ENCODE peak calls at places on chromosome 7, in four cellular contexts. One of them, this sample, is unnamed.

GRCh38 chr7:136303162-136303561 is 326.0 kb upstream of the MTPN start:
- DNase-seq in A549: no peak
- DNase-seq in H1: no peak
- DNase-seq in K562: no peak
- DNase-seq in this sample: no peak

GRCh38 chr7:76356115-76356514 is 2.7 kb downstream of the YWHAG start:
- DNase-seq in K562: no peak
- DNase-seq in H1: no peak
- DNase-seq in A549: no peak
- DNase-seq in this sample: no peak

GRCh38 chr7:41817386-41817785 is 114.5 kb upstream of the INHBA start:
- DNase-seq in A549: no peak
- DNase-seq in K562: no peak
- DNase-seq in H1: no peak
- DNase-seq in this sample: no peak

GRCh38 chr7:255721-256361 is 34.1 kb upstream of the FOXL3 start:
- DNase-seq in K562: no peak
- DNase-seq in H1: no peak
- DNase-seq in A549: no peak
- DNase-seq in this sample: no peak

GRCh38 chr7:109901916-109902315 is 1189.0 kb upstream of the LRRN3 start:
- DNase-seq in K562: no peak
- DNase-seq in A549: no peak
- DNase-seq in H1: no peak
- DNase-seq in this sample: no peak

GRCh38 chr7:73674468-73675124 is 7.0 kb downstream of the VPS37D start:
- DNase-seq in K562: no peak
- DNase-seq in H1: no peak
- DNase-seq in A549: no peak
- DNase-seq in this sample: no peak

GRCh38 chr7:17929647-17930395 is 10.5 kb downstream of the SNX13 start:
- DNase-seq in A549: no peak
- DNase-seq in K562: no peak
- DNase-seq in H1: no peak
- DNase-seq in this sample: no peak

GRCh38 chr7:2208712-2209111 is 24.0 kb downstream of the MAD1L1 start:
- DNase-seq in H1: no peak
- DNase-seq in A549: no peak
- DNase-seq in K562: no peak
- DNase-seq in this sample: no peak

GRCh38 chr7:121603886-121604285 is 207.8 kb upstream of the FAM3C start:
- DNase-seq in K562: no peak
- DNase-seq in A549: no peak
- DNase-seq in H1: no peak
- DNase-seq in this sample: no peak

GRCh38 chr7:101381549-101381948 is 18.9 kb downstream of the COL26A1 start:
- DNase-seq in K562: no peak
- DNase-seq in A549: no peak
- DNase-seq in H1: no peak
- DNase-seq in this sample: no peak

GRCh38 chr7:157005456-157006204 is 4.8 kb downstream of the MNX1 start:
- DNase-seq in H1: peak; percentile 65
- DNase-seq in K562: no peak
- DNase-seq in A549: no peak
- DNase-seq in this sample: no peak

GRCh38 chr7:117230276-117231046 is 92.4 kb downstream of the WNT2 start:
- DNase-seq in A549: no peak
- DNase-seq in H1: no peak
- DNase-seq in K562: no peak
- DNase-seq in this sample: no peak

GRCh38 chr7:42677751-42678231 is 234.1 kb downstream of the C7orf25 start:
- DNase-seq in H1: no peak
- DNase-seq in K562: no peak
- DNase-seq in A549: no peak
- DNase-seq in this sample: no peak

GRCh38 chr7:158731761-158732160 is 27.2 kb upstream of the NCAPG2 start:
- DNase-seq in H1: peak; percentile 33
- DNase-seq in K562: no peak
- DNase-seq in A549: no peak
- DNase-seq in this sample: no peak

GRCh38 chr7:32318300-32319018 is 171.7 kb downstream of the LSM5 start:
- DNase-seq in K562: no peak
- DNase-seq in A549: no peak
- DNase-seq in H1: peak; percentile 45
- DNase-seq in this sample: no peak

GRCh38 chr7:135923700-135924261 is 53.4 kb downstream of the MTPN start:
- DNase-seq in H1: no peak
- DNase-seq in A549: peak; percentile 90
- DNase-seq in K562: peak; percentile 89
- DNase-seq in this sample: no peak

GRCh38 chr7:68770649-68771048 is 827.6 kb upstream of the AUTS2 start:
- DNase-seq in H1: no peak
- DNase-seq in K562: peak; percentile 19
- DNase-seq in A549: no peak
- DNase-seq in this sample: no peak

GRCh38 chr7:109282726-109283125 is 713.1 kb downstream of the DNAJB9 start:
- DNase-seq in A549: no peak
- DNase-seq in K562: no peak
- DNase-seq in H1: no peak
- DNase-seq in this sample: no peak

GRCh38 chr7:19378340-19378704 is 233.1 kb upstream of the FERD3L start:
- DNase-seq in K562: no peak
- DNase-seq in H1: no peak
- DNase-seq in A549: no peak
- DNase-seq in this sample: no peak

GRCh38 chr7:2017483-2017891 is 215.3 kb downstream of the MAD1L1 start:
- DNase-seq in K562: no peak
- DNase-seq in A549: no peak
- DNase-seq in H1: no peak
- DNase-seq in this sample: no peak

GRCh38 chr7:44059219-44060090 is 5.9 kb downstream of the PGAM2 start:
- DNase-seq in A549: no peak
- DNase-seq in H1: no peak
- DNase-seq in K562: no peak
- DNase-seq in this sample: no peak

GRCh38 chr7:155993420-155994252 is 181.4 kb upstream of the SHH start:
- DNase-seq in H1: peak; percentile 31
- DNase-seq in K562: no peak
- DNase-seq in A549: no peak
- DNase-seq in this sample: no peak

GRCh38 chr7:100469227-100470044 is 5.4 kb upstream of the SPACDR start:
- DNase-seq in H1: peak; percentile 99
- DNase-seq in K562: peak; percentile 90
- DNase-seq in A549: peak; percentile 72
- DNase-seq in this sample: peak; percentile 51

GRCh38 chr7:70306173-70306572 is 707.9 kb downstream of the AUTS2 start:
- DNase-seq in A549: no peak
- DNase-seq in H1: no peak
- DNase-seq in K562: no peak
- DNase-seq in this sample: no peak

GRCh38 chr7:105815580-105815979 is 60.8 kb downstream of the ATXN7L1 start:
- DNase-seq in A549: no peak
- DNase-seq in H1: no peak
- DNase-seq in K562: no peak
- DNase-seq in this sample: no peak

GRCh38 chr7:113374924-113375323 is 256.6 kb upstream of the SMIM30 start:
- DNase-seq in A549: no peak
- DNase-seq in K562: no peak
- DNase-seq in H1: no peak
- DNase-seq in this sample: no peak

GRCh38 chr7:18192228-18192627 is 164.6 kb upstream of the PRPS1L1 start:
- DNase-seq in A549: peak; percentile 13
- DNase-seq in K562: no peak
- DNase-seq in H1: no peak
- DNase-seq in this sample: no peak

GRCh38 chr7:76225379-76225778 is 23.7 kb downstream of the SRRM3 start:
- DNase-seq in H1: peak; percentile 87
- DNase-seq in K562: peak; percentile 77
- DNase-seq in A549: no peak
- DNase-seq in this sample: no peak

GRCh38 chr7:129368389-129368986 is 65.7 kb upstream of the STRIP2 start:
- DNase-seq in A549: no peak
- DNase-seq in H1: no peak
- DNase-seq in K562: no peak
- DNase-seq in this sample: no peak

GRCh38 chr7:30918676-30919075 is 7.0 kb downstream of the AQP1 start:
- DNase-seq in A549: no peak
- DNase-seq in K562: no peak
- DNase-seq in H1: no peak
- DNase-seq in this sample: no peak

GRCh38 chr7:954330-955238 is at the start of gene ADAP1:
- DNase-seq in A549: peak; percentile 54
- DNase-seq in K562: peak; percentile 62
- DNase-seq in H1: no peak
- DNase-seq in this sample: no peak

GRCh38 chr7:24316340-24316739 is 32.4 kb downstream of the NPY start:
- DNase-seq in A549: no peak
- DNase-seq in K562: no peak
- DNase-seq in H1: no peak
- DNase-seq in this sample: no peak

GRCh38 chr7:130490888-130491771 is 755 bp upstream of the MEST start:
- DNase-seq in A549: no peak
- DNase-seq in K562: no peak
- DNase-seq in H1: peak; percentile 86
- DNase-seq in this sample: no peak

GRCh38 chr7:155511597-155511996 is 34.8 kb downstream of the CNPY1 start:
- DNase-seq in A549: no peak
- DNase-seq in K562: no peak
- DNase-seq in H1: no peak
- DNase-seq in this sample: no peak

GRCh38 chr7:98656899-98657298 is 39.8 kb downstream of the NPTX2 start:
- DNase-seq in H1: no peak
- DNase-seq in A549: no peak
- DNase-seq in K562: no peak
- DNase-seq in this sample: no peak

GRCh38 chr7:145845345-145845744 is 271.3 kb upstream of the CNTNAP2 start:
- DNase-seq in K562: no peak
- DNase-seq in H1: no peak
- DNase-seq in A549: no peak
- DNase-seq in this sample: no peak

GRCh38 chr7:139108256-139109187 is 998 bp downstream of the ZC3HAV1 start:
- DNase-seq in K562: peak; percentile 79
- DNase-seq in H1: peak; percentile 76
- DNase-seq in A549: peak; percentile 30
- DNase-seq in this sample: no peak

GRCh38 chr7:28686418-28686800 is 271.7 kb downstream of the TRIL start:
- DNase-seq in K562: no peak
- DNase-seq in H1: peak; percentile 51
- DNase-seq in A549: peak; percentile 5
- DNase-seq in this sample: no peak

GRCh38 chr7:157004050-157004838 is 6.2 kb downstream of the MNX1 start:
- DNase-seq in K562: no peak
- DNase-seq in H1: no peak
- DNase-seq in A549: no peak
- DNase-seq in this sample: no peak

GRCh38 chr7:93120981-93121549 is 3.3 kb upstream of the SAMD9 start:
- DNase-seq in A549: no peak
- DNase-seq in H1: no peak
- DNase-seq in K562: no peak
- DNase-seq in this sample: no peak
- TF ChIP-seq PHF8 in A549: no peak
- TF ChIP-seq PHF8 in H1: no peak
- TF ChIP-seq PHF8 in K562: no peak
- TF ChIP-seq PHF8 in this sample: no peak

DNA sequence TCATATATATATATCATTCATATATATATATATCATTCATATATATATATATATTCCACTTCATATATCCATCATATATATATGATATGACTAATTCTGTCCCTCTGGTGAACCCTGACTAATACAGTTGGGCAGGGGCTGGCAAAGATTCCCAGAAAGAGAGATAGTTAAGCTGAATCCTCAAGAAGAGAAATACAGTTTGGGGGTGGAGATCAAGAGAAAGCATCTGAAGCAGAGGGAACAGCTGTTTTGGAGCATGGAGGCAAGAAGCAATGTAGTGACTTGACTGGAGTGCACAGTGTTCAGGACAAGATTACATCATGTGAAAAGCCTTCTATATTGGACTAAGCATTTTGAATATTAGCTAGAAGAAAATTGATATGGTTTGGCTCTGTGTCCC is 540.7 kb downstream of the MAGI2 start:
- DNase-seq in A549: no peak
- DNase-seq in H1: no peak
- DNase-seq in K562: no peak
- DNase-seq in this sample: no peak
- TF ChIP-seq PHF8 in A549: no peak
- TF ChIP-seq PHF8 in H1: no peak
- TF ChIP-seq PHF8 in K562: no peak
- TF ChIP-seq PHF8 in this sample: no peak

GRCh38 chr7:137538361-137538762 is 194.8 kb upstream of the PTN start:
- DNase-seq in H1: no peak
- DNase-seq in K562: no peak
- DNase-seq in A549: no peak
- DNase-seq in this sample: no peak
- TF ChIP-seq PHF8 in H1: no peak
- TF ChIP-seq PHF8 in K562: no peak
- TF ChIP-seq PHF8 in A549: no peak
- TF ChIP-seq PHF8 in this sample: no peak

GRCh38 chr7:13411641-13412040 is 577.8 kb downstream of the ETV1 start:
- DNase-seq in A549: no peak
- DNase-seq in K562: no peak
- DNase-seq in H1: no peak
- DNase-seq in this sample: no peak
- TF ChIP-seq PHF8 in A549: no peak
- TF ChIP-seq PHF8 in K562: no peak
- TF ChIP-seq PHF8 in H1: no peak
- TF ChIP-seq PHF8 in this sample: no peak

DNA sequence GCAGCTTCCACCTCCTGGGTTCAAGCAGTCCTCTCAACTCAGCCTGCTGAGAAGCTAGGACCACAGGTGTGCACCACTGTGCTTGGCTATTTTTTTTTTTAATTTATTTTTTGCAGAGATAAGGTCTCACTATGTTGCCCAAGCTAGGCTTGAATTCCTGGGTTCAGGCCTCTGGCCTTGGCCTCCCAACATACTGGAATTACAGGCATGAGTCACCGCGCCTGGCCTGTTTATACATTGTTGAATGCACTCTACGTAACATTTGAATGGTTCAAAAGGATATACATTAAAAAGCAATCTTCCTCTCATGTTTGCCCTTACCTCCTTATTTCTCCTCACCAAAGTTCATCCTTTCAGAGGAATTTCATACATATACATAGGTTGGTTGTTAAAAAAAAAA is 7.2 kb upstream of the SNX10 start:
- DNase-seq in K562: no peak
- DNase-seq in A549: no peak
- DNase-seq in H1: no peak
- DNase-seq in this sample: peak; percentile 71
- TF ChIP-seq PHF8 in K562: no peak
- TF ChIP-seq PHF8 in A549: no peak
- TF ChIP-seq PHF8 in H1: no peak
- TF ChIP-seq PHF8 in this sample: no peak